ENCODE peak calls at places on chromosome 12, in eight cellular contexts. U is spleen, X is ascending aorta, W is GM23248, V is left lung, P is psoas muscle, Z is stomach, Y is uterus. H is an unnamed sample.

GRCh38 chr12:56766535-56766934 is 3.4 kb downstream of the HSD17B6 start:
- DNase-seq in U (no peak), X (no peak), W (no peak), V (no peak), P (no peak), Z (no peak), Y (no peak), H (no peak)

GRCh38 chr12:117768860-117769259 is 199.9 kb downstream of the KSR2 start:
- DNase-seq in U (no peak), X (no peak), W (no peak), V (no peak), P (no peak), Z (no peak), Y (no peak), H (no peak)

GRCh38 chr12:75759842-75760260 is 248.4 kb upstream of the KRR1 start:
- DNase-seq in U (no peak), X (no peak), W (peak), V (no peak), P (no peak), Z (no peak), Y (no peak), H (no peak)

GRCh38 chr12:57239587-57240068 is 10.1 kb downstream of the SHMT2 start:
- DNase-seq in U (no peak), X (no peak), W (peak), V (no peak), P (no peak), Z (no peak), Y (no peak), H (no peak)

GRCh38 chr12:105930612-105931011 is 208.1 kb downstream of the NUAK1 start:
- DNase-seq in U (no peak), X (no peak), W (no peak), V (no peak), P (no peak), Z (no peak), Y (no peak), H (no peak)

GRCh38 chr12:123102381-123102780 is 48.5 kb downstream of the PITPNM2 start:
- DNase-seq in U (no peak), X (no peak), W (no peak), V (no peak), P (no peak), Z (no peak), Y (no peak), H (no peak)

GRCh38 chr12:105907982-105908381 is 230.8 kb downstream of the NUAK1 start:
- DNase-seq in U (no peak), X (no peak), W (no peak), V (no peak), P (no peak), Z (no peak), Y (no peak), H (no peak)

GRCh38 chr12:27619308-27619707 is 76.9 kb upstream of the REP15 start:
- DNase-seq in U (no peak), X (no peak), W (peak), V (no peak), P (no peak), Z (no peak), Y (no peak), H (no peak)

GRCh38 chr12:93177208-93178153 is 200.2 kb upstream of the NUDT4 start:
- DNase-seq in U (no peak), X (no peak), W (peak), V (no peak), P (no peak), Z (no peak), Y (no peak), H (no peak)

GRCh38 chr12:102601621-102602020 is 121.3 kb upstream of the IGF1 start:
- DNase-seq in U (no peak), X (no peak), W (no peak), V (no peak), P (no peak), Z (no peak), Y (no peak), H (no peak)

GRCh38 chr12:46292754-46293402 is 24.0 kb upstream of the SLC38A1 start:
- DNase-seq in U (no peak), X (no peak), W (peak), V (no peak), P (no peak), Z (no peak), Y (no peak), H (no peak)

GRCh38 chr12:26839551-26839950 is 6.6 kb upstream of the ITPR2 start:
- DNase-seq in U (no peak), X (no peak), W (no peak), V (no peak), P (no peak), Z (no peak), Y (no peak), H (no peak)

GRCh38 chr12:108729612-108730336 is 1.5 kb downstream of the CORO1C start:
- DNase-seq in U (no peak), X (no peak), W (peak), V (no peak), P (no peak), Z (no peak), Y (no peak), H (no peak)

GRCh38 chr12:59459966-59460365 is 135.9 kb upstream of the SLC16A7 start:
- DNase-seq in U (no peak), X (no peak), W (peak), V (no peak), P (no peak), Z (no peak), Y (no peak), H (no peak)

GRCh38 chr12:29200586-29200985 is 51.5 kb downstream of the FAR2 start:
- DNase-seq in U (no peak), X (no peak), W (no peak), V (no peak), P (no peak), Z (no peak), Y (no peak), H (no peak)

DNA sequence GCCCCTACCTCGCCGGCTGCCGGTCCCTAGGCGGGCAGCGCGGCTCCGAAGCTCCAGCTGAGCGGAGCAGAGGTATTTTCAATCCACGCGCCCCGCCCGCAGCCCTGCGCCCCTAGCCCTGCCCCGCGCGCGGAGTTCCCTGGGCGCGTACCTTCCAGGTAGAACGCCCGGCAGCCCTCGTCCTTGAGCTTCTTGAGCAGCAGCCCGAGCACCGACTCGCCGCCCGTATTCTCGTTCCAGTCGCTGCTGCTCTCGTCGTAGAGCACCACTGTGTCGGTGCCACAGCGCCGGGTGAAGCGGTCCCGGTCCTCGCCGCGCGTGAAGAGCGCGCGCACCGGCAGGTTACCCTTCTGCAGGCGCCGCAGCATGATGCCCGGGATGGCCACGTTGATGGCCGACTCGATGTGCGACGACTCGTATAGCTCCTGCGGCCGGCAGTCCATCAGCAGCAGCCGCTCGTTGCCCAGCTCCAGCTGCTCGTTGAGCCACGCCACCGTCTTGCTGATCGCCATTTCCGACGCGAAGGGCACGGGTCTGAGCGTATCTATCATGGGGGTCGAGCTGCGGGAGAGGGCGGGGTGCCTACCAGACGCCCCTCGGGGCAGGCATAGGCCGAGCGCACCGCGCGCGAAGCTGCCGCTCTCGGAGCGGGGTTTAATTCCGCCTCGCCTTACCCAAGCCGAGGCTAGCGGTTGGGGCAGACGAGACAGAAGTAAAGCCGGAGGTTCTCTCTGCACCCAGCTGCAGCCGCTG is 636 bp downstream of the DUSP6 start:
- DNase-seq in U (peak), X (peak), W (peak), V (peak), P (peak), Z (peak), Y (no peak), H (peak)
- H3K27ac ChIP-seq in U (peak), X (peak), W (peak), V (peak), P (peak), Z (peak), Y (peak), H (peak)

GRCh38 chr12:104638760-104639319 is 182.1 kb downstream of the CHST11 start:
- DNase-seq in U (no peak), X (no peak), W (no peak), V (no peak), P (no peak), Z (no peak), Y (no peak), H (no peak)
- H3K27ac ChIP-seq in U (peak), X (no peak), W (no peak), V (peak), P (no peak), Z (no peak), Y (no peak), H (no peak)

DNA sequence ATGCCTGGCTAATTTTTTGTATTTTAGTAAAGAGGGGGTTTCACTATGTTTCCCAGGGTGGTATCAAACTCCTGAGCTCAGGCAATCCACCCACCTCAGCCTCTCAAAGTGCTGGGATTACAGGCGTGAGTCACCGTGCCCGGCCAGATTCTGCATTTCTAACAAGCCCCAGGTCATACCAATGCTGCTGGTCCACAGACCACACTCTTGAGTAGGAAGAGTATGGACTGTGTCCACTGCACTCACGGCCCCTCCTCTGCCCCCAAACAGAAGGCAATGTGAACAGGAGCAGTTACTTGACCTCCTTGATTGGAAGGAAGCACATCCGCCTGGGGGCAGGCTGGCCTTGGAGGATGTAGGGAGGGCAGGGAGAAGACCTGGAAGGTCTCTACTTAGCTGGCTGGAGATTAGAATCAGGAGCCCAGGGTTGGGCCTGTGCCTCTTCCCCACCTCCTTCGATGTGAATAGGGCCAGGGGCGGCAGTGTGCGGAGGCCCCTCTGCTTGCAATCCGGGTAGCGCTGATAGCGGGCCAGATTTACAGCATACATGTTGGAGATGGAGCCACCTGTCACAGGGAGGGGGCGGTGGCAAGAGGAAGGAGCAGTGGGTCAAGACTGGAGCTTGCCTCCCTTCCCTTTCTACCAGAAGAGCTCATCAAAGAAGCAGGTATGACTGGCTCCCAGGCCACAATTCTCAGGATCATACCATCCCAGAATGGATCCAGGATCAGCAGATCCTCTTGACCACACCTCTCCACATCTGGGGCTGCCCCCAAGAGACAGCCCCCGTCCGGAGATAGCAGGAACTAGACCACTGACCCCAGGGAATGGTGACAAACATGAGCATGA is 9.4 kb upstream of the ZNF740 start:
- DNase-seq in U (no peak), X (peak), W (no peak), V (no peak), P (no peak), Z (peak), Y (no peak), H (no peak)
- H3K27ac ChIP-seq in U (no peak), X (no peak), W (no peak), V (no peak), P (no peak), Z (no peak), Y (no peak), H (no peak)

GRCh38 chr12:91785655-91786489 is 359.8 kb downstream of the BTG1 start:
- DNase-seq in U (no peak), X (no peak), W (no peak), V (no peak), P (no peak), Z (no peak), Y (no peak), H (no peak)
- H3K27ac ChIP-seq in U (no peak), X (no peak), W (no peak), V (no peak), P (no peak), Z (no peak), Y (no peak), H (no peak)

GRCh38 chr12:32248594-32249140 is 142.0 kb downstream of the BICD1 start:
- DNase-seq in U (no peak), X (no peak), W (no peak), V (no peak), P (no peak), Z (no peak), Y (no peak), H (no peak)
- H3K27ac ChIP-seq in U (no peak), X (no peak), W (no peak), V (no peak), P (no peak), Z (no peak), Y (no peak), H (no peak)

GRCh38 chr12:91565816-91566215 is 383.2 kb upstream of the DCN start:
- DNase-seq in U (no peak), X (no peak), W (no peak), V (no peak), P (no peak), Z (no peak), Y (no peak), H (no peak)
- H3K27ac ChIP-seq in U (no peak), X (no peak), W (no peak), V (no peak), P (no peak), Z (no peak), Y (peak), H (peak)

GRCh38 chr12:6202331-6202730 is 2.1 kb downstream of the CD9 start:
- DNase-seq in U (no peak), X (no peak), W (no peak), V (no peak), P (no peak), Z (no peak), Y (no peak), H (no peak)

GRCh38 chr12:6201199-6201608 is 1.0 kb downstream of the CD9 start:
- DNase-seq in U (no peak), X (no peak), W (no peak), V (no peak), P (peak), Z (no peak), Y (no peak), H (no peak)

GRCh38 chr12:6202846-6203245 is 2.6 kb downstream of the CD9 start:
- DNase-seq in U (no peak), X (no peak), W (no peak), V (no peak), P (no peak), Z (no peak), Y (no peak), H (no peak)

GRCh38 chr12:6200266-6201198 is at the start of gene CD9:
- DNase-seq in U (no peak), X (peak), W (peak), V (peak), P (peak), Z (peak), Y (peak), H (peak)

GRCh38 chr12:6201775-6202292 is 1.6 kb downstream of the CD9 start:
- DNase-seq in U (no peak), X (no peak), W (no peak), V (no peak), P (no peak), Z (no peak), Y (no peak), H (no peak)
- H3K27ac ChIP-seq in U (peak), X (peak), W (no peak), V (peak), P (peak), Z (peak), Y (peak), H (peak)

GRCh38 chr12:24993756-24994155 is 44.9 kb upstream of the BCAT1 start:
- DNase-seq in U (no peak), X (no peak), W (no peak), V (no peak), P (no peak), Z (no peak), Y (no peak), H (no peak)
- H3K27ac ChIP-seq in U (no peak), X (no peak), W (no peak), V (no peak), P (no peak), Z (no peak), Y (no peak), H (no peak)

GRCh38 chr12:88310069-88310468 is 168.0 kb downstream of the TMTC3 start:
- DNase-seq in U (no peak), X (no peak), W (peak), V (no peak), P (no peak), Z (no peak), Y (no peak), H (no peak)
- H3K27ac ChIP-seq in U (no peak), X (no peak), W (peak), V (no peak), P (no peak), Z (no peak), Y (no peak), H (no peak)

DNA sequence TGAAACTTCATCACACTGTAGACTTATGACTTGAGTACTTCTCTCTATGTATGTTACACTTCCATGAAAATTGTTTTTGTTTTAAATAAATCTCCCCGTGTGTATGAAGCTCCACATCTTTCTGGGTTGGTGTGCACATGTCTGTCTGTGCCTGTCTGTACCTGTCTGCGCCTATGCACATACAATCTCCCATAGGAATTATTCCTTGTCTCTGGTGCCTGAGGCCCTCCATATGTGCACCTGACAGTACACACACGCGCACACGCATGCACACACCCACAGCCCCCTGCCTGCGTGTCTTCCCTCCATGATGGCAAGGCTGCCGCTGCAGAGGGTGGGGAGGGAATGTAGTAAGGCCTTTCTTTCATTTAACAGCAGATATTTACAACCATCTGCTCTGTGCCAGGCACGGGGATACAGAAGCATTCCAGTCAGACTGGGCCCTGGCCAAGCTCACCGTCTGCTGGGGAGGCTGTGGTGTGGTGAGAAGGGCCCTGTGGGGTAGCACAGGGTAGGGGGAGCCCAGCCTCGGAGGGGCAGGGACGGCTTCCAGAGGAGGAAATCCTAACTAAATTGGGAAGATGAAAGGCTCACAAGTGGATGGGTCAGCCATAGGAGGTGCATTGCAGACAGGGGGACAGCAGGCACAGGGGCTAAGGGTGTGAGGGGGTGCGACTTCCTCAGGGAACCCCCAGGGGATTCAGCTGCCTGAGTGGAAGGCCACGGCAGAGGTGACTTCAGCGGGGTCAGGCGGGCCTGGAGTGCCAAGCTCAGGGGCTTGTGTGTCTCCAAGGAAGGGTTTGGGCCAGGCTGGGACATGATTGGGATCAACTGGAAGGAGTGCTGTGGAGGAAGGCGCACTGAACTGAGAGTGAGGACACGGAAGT is 26.1 kb downstream of the KRT8 start:
- DNase-seq in U (no peak), X (no peak), W (no peak), V (no peak), P (no peak), Z (no peak), Y (no peak), H (no peak)
- H3K27ac ChIP-seq in U (peak), X (no peak), W (no peak), V (no peak), P (no peak), Z (no peak), Y (peak), H (no peak)

H was measured in caudate nucleus.